ENCODE peak calls at places on chromosomes 1 and 21, in eight cellular contexts. Z is GM04503, C is HuH-7, M is adrenal gland, I is stomach, T is mesenchymal stem cell, H is EL, S is fibroblast of pulmonary artery. X is an unnamed sample.

GRCh38 chr1:245086389-245086969 is 68.3 kb upstream of the KIF26B start:
- DNase-seq in Z (no peak), C (no peak), M (no peak), I (no peak), T (peak; percentile 81), H (peak; percentile 67), S (peak; percentile 66), X (peak; percentile 62)

GRCh38 chr21:43208561-43209332 is 39.9 kb downstream of the CRYAA start:
- DNase-seq in Z (no peak), C (no peak), M (peak; percentile 43), I (no peak), T (no peak), H (no peak), S (no peak), X (no peak)

GRCh38 chr1:80251591-80251990 is 1245.1 kb upstream of the ADGRL4 start:
- DNase-seq in Z (no peak), C (no peak), M (no peak), I (no peak), T (peak; percentile 11), H (no peak), S (no peak), X (no peak)

GRCh38 chr1:105793541-105794146 is 1262.8 kb upstream of the PRMT6 start:
- DNase-seq in Z (no peak), C (peak; percentile 40), M (peak; percentile 66), I (peak; percentile 54), T (peak; percentile 41), H (peak; percentile 3), S (peak; percentile 43), X (peak; percentile 25)

GRCh38 chr1:241733899-241734298 is 81.8 kb downstream of the WDR64 start:
- DNase-seq in Z (no peak), C (no peak), M (no peak), I (no peak), T (no peak), H (no peak), S (no peak), X (no peak)

GRCh38 chr1:30329263-30329753 is 394.1 kb downstream of the MATN1 start:
- DNase-seq in Z (no peak), C (no peak), M (peak; percentile 34), I (peak; percentile 13), T (no peak), H (no peak), S (no peak), X (no peak)

GRCh38 chr1:10052347-10052746 is 19.6 kb downstream of the UBE4B start:
- DNase-seq in Z (no peak), C (no peak), M (no peak), I (no peak), T (no peak), H (no peak), S (no peak), X (no peak)

GRCh38 chr1:79128726-79129125 is 122.2 kb upstream of the ADGRL4 start:
- DNase-seq in Z (peak; percentile 42), C (no peak), M (no peak), I (no peak), T (peak; percentile 78), H (peak; percentile 79), S (peak; percentile 69), X (peak; percentile 79)

GRCh38 chr1:3323021-3323790 is 131.3 kb upstream of the ARHGEF16 start:
- DNase-seq in Z (no peak), C (peak; percentile 65), M (peak; percentile 61), I (peak; percentile 80), T (no peak), H (no peak), S (no peak), X (no peak)

GRCh38 chr1:21082078-21082477 is 94.6 kb downstream of the EIF4G3 start:
- DNase-seq in Z (no peak), C (no peak), M (no peak), I (no peak), T (no peak), H (peak; percentile 24), S (no peak), X (no peak)

GRCh38 chr1:21669287-21670058 is at the start of gene RAP1GAP:
- DNase-seq in Z (no peak), C (peak; percentile 82), M (peak; percentile 74), I (peak; percentile 58), T (peak; percentile 21), H (no peak), S (no peak), X (no peak)

GRCh38 chr1:77605246-77606026 is 77.0 kb downstream of the ZZZ3 start:
- DNase-seq in Z (peak; percentile 9), C (no peak), M (peak; percentile 80), I (peak; percentile 72), T (peak; percentile 81), H (peak; percentile 67), S (peak; percentile 65), X (peak; percentile 83)

GRCh38 chr1:63407002-63407401 is 39.6 kb downstream of the ALG6 start:
- DNase-seq in Z (no peak), C (no peak), M (no peak), I (no peak), T (peak; percentile 33), H (no peak), S (peak; percentile 2), X (no peak)

GRCh38 chr1:206559661-206559995 is 52.3 kb downstream of the RASSF5 start:
- DNase-seq in Z (no peak), C (no peak), M (peak; percentile 68), I (no peak), T (no peak), H (no peak), S (no peak), X (no peak)

GRCh38 chr1:39105061-39105840 is 79.1 kb downstream of the NDUFS5 start:
- DNase-seq in Z (no peak), C (peak; percentile 75), M (peak; percentile 82), I (peak; percentile 84), T (peak; percentile 63), H (peak; percentile 71), S (peak; percentile 62), X (peak; percentile 68)

GRCh38 chr1:184791199-184791935 is 36.7 kb upstream of the EDEM3 start:
- DNase-seq in Z (peak; percentile 29), C (no peak), M (no peak), I (no peak), T (peak; percentile 66), H (peak; percentile 29), S (peak; percentile 31), X (peak; percentile 72)

GRCh38 chr1:211625040-211625439 is 46.1 kb upstream of the SLC30A1 start:
- DNase-seq in Z (no peak), C (no peak), M (no peak), I (no peak), T (peak; percentile 58), H (peak; percentile 38), S (peak; percentile 64), X (peak; percentile 28)